ENCODE peak calls at places on chromosomes 5 and 9, in eight cellular contexts. I is left cardiac atrium; H is astrocyte of the hippocampus; Z is small intestine; V is effector CD4-positive, alpha-beta T cell; B is stimulated activated CD4-positive, alpha-beta T cell treated with anti-CD3 and anti-CD28 coated beads, TNF-alpha, amount 100 ng/mL, for 48 hours; U is iPS-NIHi11; J is RCC 7860. C is an unnamed sample.
A peak's percentile ranks its signal among the peaks of the same experiment; 100 is the strongest.

GRCh38 chr5:35856186-35857003 is at the start of gene IL7R:
- DNase-seq in I (no peak), H (no peak), Z (peak; percentile 55), V (no peak), B (no peak), U (no peak), J (peak; percentile 81), C (no peak)

GRCh38 chr5:54520438-54520846 is 2.9 kb downstream of the SNX18 start:
- DNase-seq in I (no peak), H (peak; percentile 72), Z (peak; percentile 43), V (no peak), B (no peak), U (no peak), J (no peak), C (no peak)

GRCh38 chr9:127936347-127936852 is 1.3 kb downstream of the DPM2 start:
- DNase-seq in I (no peak), H (no peak), Z (no peak), V (no peak), B (no peak), U (no peak), J (no peak), C (no peak)

GRCh38 chr5:154534457-154535050 is 56.5 kb upstream of the HAND1 start:
- DNase-seq in I (no peak), H (no peak), Z (no peak), V (no peak), B (no peak), U (no peak), J (no peak), C (no peak)

GRCh38 chr9:32413424-32413823 is 29.0 kb downstream of the ACO1 start:
- DNase-seq in I (no peak), H (peak; percentile 39), Z (no peak), V (no peak), B (no peak), U (no peak), J (no peak), C (no peak)

GRCh38 chr9:24832307-24832706 is 286.6 kb upstream of the IZUMO3 start:
- DNase-seq in I (no peak), H (no peak), Z (no peak), V (no peak), B (no peak), U (no peak), J (no peak), C (no peak)

GRCh38 chr5:57166250-57166649 is 7.6 kb upstream of the GPBP1 start:
- DNase-seq in I (no peak), H (no peak), Z (no peak), V (no peak), B (no peak), U (no peak), J (no peak), C (no peak)

GRCh38 chr9:69806642-69807041 is 14.0 kb upstream of the CFAP95 start:
- DNase-seq in I (no peak), H (no peak), Z (no peak), V (no peak), B (no peak), U (no peak), J (no peak), C (no peak)

GRCh38 chr5:168899264-168899663 is 320.1 kb upstream of the PANK3 start:
- DNase-seq in I (no peak), H (no peak), Z (no peak), V (no peak), B (no peak), U (no peak), J (no peak), C (no peak)

GRCh38 chr9:37083654-37084053 is 36.7 kb upstream of the ZCCHC7 start:
- DNase-seq in I (no peak), H (no peak), Z (no peak), V (no peak), B (no peak), U (no peak), J (no peak), C (no peak)

GRCh38 chr9:20242767-20243166 is 379.5 kb downstream of the MLLT3 start:
- DNase-seq in I (no peak), H (peak; percentile 17), Z (peak; percentile 14), V (no peak), B (no peak), U (no peak), J (no peak), C (peak; percentile 25)

GRCh38 chr9:37408933-37409710 is 13.4 kb upstream of the GRHPR start:
- DNase-seq in I (no peak), H (no peak), Z (peak; percentile 24), V (peak; percentile 46), B (peak; percentile 65), U (no peak), J (peak; percentile 31), C (no peak)

C was measured in D721Med.